ENCODE peak calls at places on chromosomes 13 and 19, in six cellular contexts. O is NCI-H774; U is RWPE1; E is amniotic stem cell; Z is NCI-H1436; J is activated CD4-positive, alpha-beta T cell treated with anti-CD3 and anti-CD28 coated beads, Interleukin-2, amount 50 U/mL, for 48 hours. X is an unnamed sample.

GRCh38 chr13:95301135-95301946 is at the start of gene ABCC4:
- DNase-seq in O (peak), U (peak), E (peak), Z (peak), J (peak), X (peak)

GRCh38 chr13:111114362-111115050 is 604 bp upstream of the ARHGEF7 start:
- DNase-seq in O (peak), U (no peak), E (no peak), Z (no peak), J (no peak), X (peak)

GRCh38 chr19:30362156-30362754 is 9.9 kb upstream of the ZNF536 start:
- DNase-seq in O (no peak), U (no peak), E (no peak), Z (no peak), J (no peak), X (no peak)

GRCh38 chr13:73215807-73216206 is 157.0 kb downstream of the KLF5 start:
- DNase-seq in O (no peak), U (no peak), E (peak), Z (no peak), J (no peak), X (no peak)

GRCh38 chr19:10979950-10980349 is 19.1 kb downstream of the SMARCA4 start:
- DNase-seq in O (no peak), U (no peak), E (no peak), Z (no peak), J (peak), X (no peak)

GRCh38 chr19:2061093-2061935 is 10.3 kb upstream of the MKNK2 start:
- DNase-seq in O (peak), U (peak), E (peak), Z (peak), J (peak), X (peak)

GRCh38 chr13:90375851-90376250 is 971.6 kb upstream of the MIR17HG start:
- DNase-seq in O (no peak), U (no peak), E (no peak), Z (no peak), J (no peak), X (no peak)

GRCh38 chr13:109271555-109271954 is 514.8 kb downstream of the IRS2 start:
- DNase-seq in O (no peak), U (no peak), E (no peak), Z (no peak), J (no peak), X (no peak)

GRCh38 chr19:42028304-42029216 is 34.5 kb upstream of the ATP1A3 start:
- DNase-seq in O (no peak), U (no peak), E (no peak), Z (no peak), J (peak), X (no peak)

GRCh38 chr19:50328257-50329145 is 676 bp downstream of the KCNC3 start:
- DNase-seq in O (peak), U (no peak), E (no peak), Z (peak), J (peak), X (no peak)

GRCh38 chr19:15129856-15130580 is 22.8 kb downstream of the SYDE1 start:
- DNase-seq in O (peak), U (peak), E (no peak), Z (no peak), J (peak), X (no peak)

GRCh38 chr19:45906221-45906620 is 3.8 kb upstream of the MYPOP start:
- DNase-seq in O (no peak), U (no peak), E (no peak), Z (no peak), J (no peak), X (no peak)

GRCh38 chr19:49340069-49340864 is 5.1 kb downstream of the CD37 start:
- DNase-seq in O (no peak), U (peak), E (no peak), Z (peak), J (no peak), X (peak)

GRCh38 chr13:25922373-25922772 is 129.4 kb downstream of the SHISA2 start:
- DNase-seq in O (no peak), U (no peak), E (no peak), Z (no peak), J (no peak), X (no peak)

GRCh38 chr13:19088416-19088815 is 93.2 kb downstream of the TUBA3C start:
- DNase-seq in O (no peak), U (no peak), E (no peak), Z (no peak), J (no peak), X (no peak)

GRCh38 chr19:802888-803561 is 5.8 kb downstream of the PTBP1 start:
- DNase-seq in O (no peak), U (no peak), E (no peak), Z (no peak), J (no peak), X (peak)

GRCh38 chr13:26494591-26494990 is 62.9 kb upstream of the WASF3 start:
- DNase-seq in O (no peak), U (no peak), E (no peak), Z (no peak), J (no peak), X (no peak)

GRCh38 chr13:52344108-52344507 is 61.9 kb downstream of the THSD1 start:
- DNase-seq in O (no peak), U (no peak), E (no peak), Z (no peak), J (no peak), X (no peak)

GRCh38 chr19:7641288-7642276 is 4.7 kb downstream of the STXBP2 start:
- DNase-seq in O (no peak), U (no peak), E (no peak), Z (no peak), J (no peak), X (no peak)

GRCh38 chr13:49218493-49219051 is 1.6 kb upstream of the MLNR start:
- DNase-seq in O (no peak), U (no peak), E (no peak), Z (no peak), J (no peak), X (no peak)

GRCh38 chr13:29576581-29576980 is 18.9 kb downstream of the SLC7A1 start:
- DNase-seq in O (no peak), U (no peak), E (no peak), Z (no peak), J (no peak), X (no peak)

GRCh38 chr19:55152017-55152416 is 3.0 kb upstream of the TNNT1 start:
- DNase-seq in O (no peak), U (no peak), E (no peak), Z (no peak), J (no peak), X (no peak)

GRCh38 chr19:19615086-19615485 is 3.4 kb downstream of the PBX4 start:
- DNase-seq in O (no peak), U (no peak), E (no peak), Z (no peak), J (no peak), X (no peak)

GRCh38 chr19:4971424-4971793 is 2.5 kb downstream of the KDM4B start:
- DNase-seq in O (no peak), U (peak), E (no peak), Z (no peak), J (peak), X (no peak)

GRCh38 chr13:30339721-30340366 is 32.5 kb upstream of the KATNAL1 start:
- DNase-seq in O (no peak), U (no peak), E (no peak), Z (no peak), J (no peak), X (no peak)

GRCh38 chr13:108609353-108609752 is 20.1 kb upstream of the MYO16 start:
- DNase-seq in O (no peak), U (peak), E (peak), Z (no peak), J (no peak), X (no peak)

GRCh38 chr13:33272531-33273124 is 12.9 kb downstream of the STARD13 start:
- DNase-seq in O (no peak), U (peak), E (no peak), Z (no peak), J (no peak), X (no peak)

X was measured in Right ventricle myocardium inferior.